ENCODE peak calls at places on chromosomes 12 and 14, in five cellular contexts. One of them, this sample, is unnamed.

GRCh38 chr12:70982991-70983390 is 62.5 kb upstream of the PTPRR start:
- DNase-seq in breast epithelium: no peak
- DNase-seq in heart left ventricle: no peak
- DNase-seq in IMR-90: peak; percentile 19
- DNase-seq in HepG2: no peak
- DNase-seq in this sample: no peak

GRCh38 chr12:66275040-66275439 is 27.3 kb upstream of the HELB start:
- DNase-seq in breast epithelium: no peak
- DNase-seq in heart left ventricle: no peak
- DNase-seq in IMR-90: no peak
- DNase-seq in HepG2: no peak
- DNase-seq in this sample: no peak

GRCh38 chr12:22702690-22703089 is 77.7 kb downstream of the ETNK1 start:
- DNase-seq in breast epithelium: no peak
- DNase-seq in heart left ventricle: no peak
- DNase-seq in IMR-90: no peak
- DNase-seq in HepG2: no peak
- DNase-seq in this sample: no peak

GRCh38 chr12:106378788-106379187 is 21.2 kb downstream of the POLR3B start:
- DNase-seq in breast epithelium: no peak
- DNase-seq in heart left ventricle: no peak
- DNase-seq in IMR-90: no peak
- DNase-seq in HepG2: no peak
- DNase-seq in this sample: no peak

GRCh38 chr14:100282766-100283419 is 23.4 kb downstream of the SLC25A29 start:
- DNase-seq in breast epithelium: peak; percentile 57
- DNase-seq in heart left ventricle: no peak
- DNase-seq in IMR-90: no peak
- DNase-seq in HepG2: no peak
- DNase-seq in this sample: no peak

GRCh38 chr12:111355181-111355925 is 13.5 kb downstream of the PHETA1 start:
- DNase-seq in breast epithelium: no peak
- DNase-seq in heart left ventricle: no peak
- DNase-seq in IMR-90: no peak
- DNase-seq in HepG2: no peak
- DNase-seq in this sample: no peak

GRCh38 chr12:127393896-127394295 is 873.1 kb upstream of the TMEM132C start:
- DNase-seq in breast epithelium: no peak
- DNase-seq in heart left ventricle: no peak
- DNase-seq in IMR-90: peak; percentile 76
- DNase-seq in HepG2: no peak
- DNase-seq in this sample: peak; percentile 90

GRCh38 chr14:49464885-49465284 is 121.3 kb downstream of the RPS29 start:
- DNase-seq in breast epithelium: no peak
- DNase-seq in heart left ventricle: no peak
- DNase-seq in IMR-90: no peak
- DNase-seq in HepG2: peak; percentile 6
- DNase-seq in this sample: no peak

GRCh38 chr12:98355933-98356332 is 159.5 kb upstream of the TMPO start:
- DNase-seq in breast epithelium: no peak
- DNase-seq in heart left ventricle: no peak
- DNase-seq in IMR-90: no peak
- DNase-seq in HepG2: no peak
- DNase-seq in this sample: no peak

GRCh38 chr14:101225116-101225728 is 321.7 kb upstream of the RTL1 start:
- DNase-seq in breast epithelium: no peak
- DNase-seq in heart left ventricle: no peak
- DNase-seq in IMR-90: no peak
- DNase-seq in HepG2: no peak
- DNase-seq in this sample: no peak

GRCh38 chr14:36941783-36942521 is 230.5 kb downstream of the SLC25A21 start:
- DNase-seq in breast epithelium: peak; percentile 75
- DNase-seq in heart left ventricle: peak; percentile 78
- DNase-seq in IMR-90: peak; percentile 64
- DNase-seq in HepG2: peak; percentile 62
- DNase-seq in this sample: peak; percentile 74

GRCh38 chr12:130752692-130753230 is 36.7 kb upstream of the RIMBP2 start:
- DNase-seq in breast epithelium: no peak
- DNase-seq in heart left ventricle: no peak
- DNase-seq in IMR-90: no peak
- DNase-seq in HepG2: no peak
- DNase-seq in this sample: no peak

GRCh38 chr14:103738706-103739451 is 23.3 kb downstream of the ZFYVE21 start:
- DNase-seq in breast epithelium: no peak
- DNase-seq in heart left ventricle: no peak
- DNase-seq in IMR-90: no peak
- DNase-seq in HepG2: no peak
- DNase-seq in this sample: no peak

GRCh38 chr12:9032202-9032964 is 43.0 kb downstream of the KLRG1 start:
- DNase-seq in breast epithelium: no peak
- DNase-seq in heart left ventricle: no peak
- DNase-seq in IMR-90: no peak
- DNase-seq in HepG2: no peak
- DNase-seq in this sample: no peak

GRCh38 chr12:7188557-7189397 is 709 bp upstream of the PEX5 start:
- DNase-seq in breast epithelium: peak; percentile 72
- DNase-seq in heart left ventricle: peak; percentile 76
- DNase-seq in IMR-90: peak; percentile 82
- DNase-seq in HepG2: peak; percentile 64
- DNase-seq in this sample: peak; percentile 64

GRCh38 chr14:71688576-71688975 is 243.7 kb upstream of the RGS6 start:
- DNase-seq in breast epithelium: no peak
- DNase-seq in heart left ventricle: no peak
- DNase-seq in IMR-90: peak; percentile 27
- DNase-seq in HepG2: peak; percentile 58
- DNase-seq in this sample: no peak

GRCh38 chr12:64099430-64099829 is 122.7 kb downstream of the KICS2 start:
- DNase-seq in breast epithelium: no peak
- DNase-seq in heart left ventricle: no peak
- DNase-seq in IMR-90: peak; percentile 96
- DNase-seq in HepG2: no peak
- DNase-seq in this sample: peak; percentile 82

GRCh38 chr12:129136694-129137325 is 283.5 kb downstream of the GLT1D1 start:
- DNase-seq in breast epithelium: no peak
- DNase-seq in heart left ventricle: no peak
- DNase-seq in IMR-90: no peak
- DNase-seq in HepG2: no peak
- DNase-seq in this sample: no peak

GRCh38 chr12:32083489-32083888 is 23.2 kb upstream of the BICD1 start:
- DNase-seq in breast epithelium: no peak
- DNase-seq in heart left ventricle: no peak
- DNase-seq in IMR-90: peak; percentile 80
- DNase-seq in HepG2: no peak
- DNase-seq in this sample: peak; percentile 71

GRCh38 chr14:101442451-101442850 is 118.8 kb upstream of the DIO3 start:
- DNase-seq in breast epithelium: no peak
- DNase-seq in heart left ventricle: no peak
- DNase-seq in IMR-90: no peak
- DNase-seq in HepG2: no peak
- DNase-seq in this sample: no peak

GRCh38 chr12:46491548-46491947 is 119.0 kb upstream of the SLC38A2 start:
- DNase-seq in breast epithelium: no peak
- DNase-seq in heart left ventricle: no peak
- DNase-seq in IMR-90: no peak
- DNase-seq in HepG2: no peak
- DNase-seq in this sample: no peak

GRCh38 chr14:94373708-94374107 is 14.7 kb downstream of the SERPINA1 start:
- DNase-seq in breast epithelium: no peak
- DNase-seq in heart left ventricle: no peak
- DNase-seq in IMR-90: peak; percentile 97
- DNase-seq in HepG2: no peak
- DNase-seq in this sample: peak; percentile 94

GRCh38 chr12:238736-239398 is 23.8 kb downstream of the SLC6A13 start:
- DNase-seq in breast epithelium: no peak
- DNase-seq in heart left ventricle: no peak
- DNase-seq in IMR-90: no peak
- DNase-seq in HepG2: no peak
- DNase-seq in this sample: no peak

GRCh38 chr12:113088971-113089756 is 32.6 kb downstream of the DTX1 start:
- DNase-seq in breast epithelium: no peak
- DNase-seq in heart left ventricle: no peak
- DNase-seq in IMR-90: no peak
- DNase-seq in HepG2: no peak
- DNase-seq in this sample: no peak

GRCh38 chr12:41188058-41188840 is at the start of gene PDZRN4:
- DNase-seq in breast epithelium: no peak
- DNase-seq in heart left ventricle: peak; percentile 49
- DNase-seq in IMR-90: no peak
- DNase-seq in HepG2: no peak
- DNase-seq in this sample: no peak

GRCh38 chr12:48454675-48455074 is 17.7 kb upstream of the ANP32D start:
- DNase-seq in breast epithelium: no peak
- DNase-seq in heart left ventricle: no peak
- DNase-seq in IMR-90: peak; percentile 8
- DNase-seq in HepG2: peak; percentile 5
- DNase-seq in this sample: peak; percentile 8

GRCh38 chr14:102499401-102500189 is 10.0 kb downstream of the ANKRD9 start:
- DNase-seq in breast epithelium: no peak
- DNase-seq in heart left ventricle: peak; percentile 87
- DNase-seq in IMR-90: no peak
- DNase-seq in HepG2: no peak
- DNase-seq in this sample: no peak

GRCh38 chr12:105899589-105899988 is 239.2 kb downstream of the NUAK1 start:
- DNase-seq in breast epithelium: no peak
- DNase-seq in heart left ventricle: no peak
- DNase-seq in IMR-90: no peak
- DNase-seq in HepG2: no peak
- DNase-seq in this sample: no peak

GRCh38 chr12:113109360-113109759 is 26.2 kb downstream of the RASAL1 start:
- DNase-seq in breast epithelium: no peak
- DNase-seq in heart left ventricle: no peak
- DNase-seq in IMR-90: no peak
- DNase-seq in HepG2: no peak
- DNase-seq in this sample: no peak

GRCh38 chr12:52444647-52445595 is 7.0 kb downstream of the KRT6B start:
- DNase-seq in breast epithelium: no peak
- DNase-seq in heart left ventricle: no peak
- DNase-seq in IMR-90: no peak
- DNase-seq in HepG2: no peak
- DNase-seq in this sample: no peak

GRCh38 chr12:98208846-98209245 is 306.5 kb upstream of the TMPO start:
- DNase-seq in breast epithelium: no peak
- DNase-seq in heart left ventricle: no peak
- DNase-seq in IMR-90: no peak
- DNase-seq in HepG2: no peak
- DNase-seq in this sample: no peak

GRCh38 chr14:68628605-68629310 is 164.1 kb downstream of the ZFP36L1 start:
- DNase-seq in breast epithelium: peak; percentile 81
- DNase-seq in heart left ventricle: no peak
- DNase-seq in IMR-90: no peak
- DNase-seq in HepG2: peak; percentile 19
- DNase-seq in this sample: no peak

GRCh38 chr12:96401061-96401871 is 1.0 kb upstream of the CDK17 start:
- DNase-seq in breast epithelium: no peak
- DNase-seq in heart left ventricle: no peak
- DNase-seq in IMR-90: peak; percentile 89
- DNase-seq in HepG2: peak; percentile 45
- DNase-seq in this sample: peak; percentile 61

GRCh38 chr14:21749306-21749868 is 75.8 kb upstream of the OR4E1 start:
- DNase-seq in breast epithelium: no peak
- DNase-seq in heart left ventricle: no peak
- DNase-seq in IMR-90: no peak
- DNase-seq in HepG2: no peak
- DNase-seq in this sample: no peak

GRCh38 chr12:50006754-50007442 is 18.4 kb downstream of the RACGAP1 start:
- DNase-seq in breast epithelium: no peak
- DNase-seq in heart left ventricle: no peak
- DNase-seq in IMR-90: peak; percentile 49
- DNase-seq in HepG2: no peak
- DNase-seq in this sample: no peak

DNA sequence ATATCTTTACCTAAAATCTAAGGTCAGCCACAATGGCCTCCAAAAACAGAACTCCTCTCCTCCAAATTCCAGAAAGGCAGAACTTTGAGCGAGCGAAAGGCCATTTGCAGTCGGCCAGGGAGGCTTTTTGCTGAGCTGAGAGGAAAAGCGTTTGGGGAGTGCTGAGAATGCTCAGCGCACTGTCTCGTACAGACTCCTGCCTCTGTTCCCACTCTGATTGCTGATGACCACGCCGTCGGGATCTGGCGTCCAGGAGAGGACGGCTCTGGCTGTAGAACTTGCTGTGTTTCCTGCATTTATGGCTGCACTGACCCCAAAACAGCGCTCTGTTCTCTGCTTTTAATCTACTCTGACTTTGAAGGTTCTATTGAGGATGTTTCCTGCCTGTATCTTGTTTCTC is 82.5 kb upstream of the WSCD2 start:
- DNase-seq in breast epithelium: no peak
- DNase-seq in heart left ventricle: no peak
- DNase-seq in IMR-90: no peak
- DNase-seq in HepG2: no peak
- DNase-seq in this sample: no peak
- H3K27me3 ChIP-seq in breast epithelium: no peaks in the 10 kb centered on the region
- H3K27me3 ChIP-seq in heart left ventricle: peaks cover 26% of the 10 kb centered on the region
- H3K27me3 ChIP-seq in IMR-90: no peaks in the 10 kb centered on the region
- H3K27me3 ChIP-seq in HepG2: peaks cover 4% of the 10 kb centered on the region
- H3K27me3 ChIP-seq in this sample: no peaks in the 10 kb centered on the region

GRCh38 chr14:92516966-92517350 is 3.4 kb downstream of the RIN3 start:
- DNase-seq in breast epithelium: no peak
- DNase-seq in heart left ventricle: no peak
- DNase-seq in IMR-90: no peak
- DNase-seq in HepG2: no peak
- DNase-seq in this sample: no peak
- H3K4me3 ChIP-seq in breast epithelium: no peak overlapping the region
- H3K4me3 ChIP-seq in heart left ventricle: no peak overlapping the region
- H3K4me3 ChIP-seq in IMR-90: no peak overlapping the region
- H3K4me3 ChIP-seq in HepG2: no peak overlapping the region
- H3K4me3 ChIP-seq in this sample: no peak overlapping the region

GRCh38 chr14:61726772-61727658 is 31.7 kb downstream of the HIF1A start:
- DNase-seq in breast epithelium: no peak
- DNase-seq in heart left ventricle: no peak
- DNase-seq in IMR-90: no peak
- DNase-seq in HepG2: no peak
- DNase-seq in this sample: no peak
- H3K36me3 ChIP-seq in breast epithelium: no peaks in the 10 kb centered on the region
- H3K36me3 ChIP-seq in heart left ventricle: no peaks in the 10 kb centered on the region
- H3K36me3 ChIP-seq in IMR-90: peaks cover 62% of the 10 kb centered on the region
- H3K36me3 ChIP-seq in HepG2: peaks cover 79% of the 10 kb centered on the region
- H3K36me3 ChIP-seq in this sample: peaks cover 94% of the 10 kb centered on the region

DNA sequence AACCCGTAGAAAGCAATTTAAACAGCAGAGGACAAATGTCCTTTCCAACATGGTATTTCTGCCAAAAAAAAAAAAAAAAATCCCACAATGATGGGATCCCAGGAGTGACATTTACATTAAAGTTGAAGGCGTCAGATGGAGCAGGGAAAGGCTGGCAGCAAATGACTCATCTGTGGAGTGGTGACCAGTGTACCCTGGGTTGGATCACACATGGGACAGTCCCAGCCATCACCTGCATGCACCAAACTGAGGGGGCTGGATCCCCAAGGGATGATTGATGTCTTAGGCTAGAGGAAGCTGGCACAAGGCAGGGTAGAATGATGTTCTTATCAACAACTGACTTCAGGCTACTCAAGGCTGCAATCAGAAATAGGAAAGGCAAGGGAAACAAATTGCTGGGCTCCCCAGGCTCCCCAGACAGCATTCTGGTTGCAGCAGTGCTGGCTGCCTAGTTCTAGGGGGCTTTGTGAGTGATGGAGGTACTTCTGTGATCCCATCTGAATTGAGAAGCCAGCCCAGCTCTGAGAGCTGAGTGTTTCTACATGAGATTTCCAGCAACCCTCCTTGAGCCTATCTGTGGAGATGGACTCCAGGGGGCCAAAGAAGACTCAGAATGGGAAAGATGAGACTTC is 117.9 kb downstream of the DPF3 start:
- DNase-seq in breast epithelium: no peak
- DNase-seq in heart left ventricle: no peak
- DNase-seq in IMR-90: no peak
- DNase-seq in HepG2: no peak
- DNase-seq in this sample: no peak
- H3K27me3 ChIP-seq in breast epithelium: no peaks in the 10 kb centered on the region
- H3K27me3 ChIP-seq in heart left ventricle: no peaks in the 10 kb centered on the region
- H3K27me3 ChIP-seq in IMR-90: no peaks in the 10 kb centered on the region
- H3K27me3 ChIP-seq in HepG2: no peaks in the 10 kb centered on the region
- H3K27me3 ChIP-seq in this sample: no peaks in the 10 kb centered on the region

This sample was measured in brain microvascular endothelial cell.